ENCODE peak calls at places on chromosomes 3 and 15, in four cellular contexts. One of them, this sample, is unnamed.
A peak's percentile ranks its signal among the peaks of the same experiment; 100 is the strongest.

GRCh38 chr3:184687363-184688049 is 24.4 kb downstream of the MAGEF1 start:
- DNase-seq in heart left ventricle: peak; percentile 63
- DNase-seq in endothelial cell of umbilical vein: no peak
- DNase-seq in Peyer's patch: peak; percentile 60
- DNase-seq in this sample: no peak

GRCh38 chr15:83092309-83092976 is 15.0 kb upstream of the TM6SF1 start:
- DNase-seq in heart left ventricle: peak; percentile 46
- DNase-seq in Peyer's patch: peak; percentile 70
- DNase-seq in endothelial cell of umbilical vein: peak; percentile 95
- DNase-seq in this sample: peak; percentile 43

GRCh38 chr15:62569460-62570404 is 404.6 kb upstream of the C2CD4B start:
- DNase-seq in heart left ventricle: peak; percentile 68
- DNase-seq in Peyer's patch: peak; percentile 79
- DNase-seq in endothelial cell of umbilical vein: no peak
- DNase-seq in this sample: no peak

GRCh38 chr15:90592144-90592887 is 62.6 kb downstream of the CRTC3 start:
- DNase-seq in endothelial cell of umbilical vein: no peak
- DNase-seq in Peyer's patch: no peak
- DNase-seq in heart left ventricle: no peak
- DNase-seq in this sample: no peak

GRCh38 chr15:22927761-22928160 is 52.4 kb downstream of the CYFIP1 start:
- DNase-seq in Peyer's patch: no peak
- DNase-seq in endothelial cell of umbilical vein: no peak
- DNase-seq in heart left ventricle: no peak
- DNase-seq in this sample: no peak

GRCh38 chr3:10561942-10562565 is 56.7 kb upstream of the ATP2B2 start:
- DNase-seq in endothelial cell of umbilical vein: no peak
- DNase-seq in Peyer's patch: no peak
- DNase-seq in heart left ventricle: no peak
- DNase-seq in this sample: no peak

GRCh38 chr15:57866149-57866736 is 159.7 kb downstream of the POLR2M start:
- DNase-seq in endothelial cell of umbilical vein: peak; percentile 72
- DNase-seq in Peyer's patch: peak; percentile 81
- DNase-seq in heart left ventricle: peak; percentile 52
- DNase-seq in this sample: no peak

GRCh38 chr3:70980646-70981031 is 602.9 kb downstream of the FOXP1 start:
- DNase-seq in heart left ventricle: no peak
- DNase-seq in Peyer's patch: no peak
- DNase-seq in endothelial cell of umbilical vein: no peak
- DNase-seq in this sample: no peak

GRCh38 chr3:183958226-183958625 is 59.5 kb downstream of the ABCC5 start:
- DNase-seq in endothelial cell of umbilical vein: no peak
- DNase-seq in Peyer's patch: no peak
- DNase-seq in heart left ventricle: no peak
- DNase-seq in this sample: no peak

GRCh38 chr3:197023241-197023997 is 6.2 kb downstream of the MELTF start:
- DNase-seq in heart left ventricle: no peak
- DNase-seq in Peyer's patch: peak; percentile 64
- DNase-seq in endothelial cell of umbilical vein: no peak
- DNase-seq in this sample: peak; percentile 86

GRCh38 chr15:90099868-90100854 is 2.1 kb downstream of the IDH2 start:
- DNase-seq in Peyer's patch: peak; percentile 72
- DNase-seq in heart left ventricle: no peak
- DNase-seq in endothelial cell of umbilical vein: no peak
- DNase-seq in this sample: no peak

GRCh38 chr3:48952510-48953118 is 34.0 kb downstream of the ARIH2 start:
- DNase-seq in heart left ventricle: no peak
- DNase-seq in endothelial cell of umbilical vein: peak; percentile 52
- DNase-seq in Peyer's patch: peak; percentile 82
- DNase-seq in this sample: no peak

DNA sequence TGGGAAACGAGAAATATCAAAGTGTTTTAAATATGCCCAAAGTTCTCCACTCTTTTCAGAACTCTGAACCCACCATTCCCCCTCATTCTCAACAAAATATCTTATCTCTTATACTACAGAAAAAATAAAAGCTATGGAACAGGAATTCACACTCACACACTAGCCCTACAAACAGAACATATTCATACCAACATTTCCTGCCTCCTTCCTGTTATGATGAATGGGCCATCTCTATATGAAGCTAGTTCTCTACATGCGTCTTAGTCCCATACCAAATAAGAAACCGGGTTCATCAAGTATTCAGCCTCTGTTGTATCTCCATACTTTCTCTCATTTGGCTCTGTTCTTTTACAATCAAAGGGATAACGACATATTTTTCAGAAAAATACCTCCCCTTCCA is 72.6 kb downstream of the PLSCR2 start:
- DNase-seq in Peyer's patch: no peak
- DNase-seq in heart left ventricle: no peak
- DNase-seq in endothelial cell of umbilical vein: peak; percentile 77
- DNase-seq in this sample: no peak
- H3K36me3 ChIP-seq in Peyer's patch: no peaks in the 10 kb centered on the region
- H3K36me3 ChIP-seq in heart left ventricle: no peaks in the 10 kb centered on the region
- H3K36me3 ChIP-seq in endothelial cell of umbilical vein: no peaks in the 10 kb centered on the region
- H3K36me3 ChIP-seq in this sample: no peaks in the 10 kb centered on the region

GRCh38 chr15:80778621-80778963 is 578 bp upstream of the CEMIP start:
- DNase-seq in heart left ventricle: no peak
- DNase-seq in endothelial cell of umbilical vein: peak; percentile 12
- DNase-seq in Peyer's patch: no peak
- DNase-seq in this sample: no peak
- H3K4me3 ChIP-seq in heart left ventricle: peak overlapping the region; percentile 50
- H3K4me3 ChIP-seq in endothelial cell of umbilical vein: no peak overlapping the region
- H3K4me3 ChIP-seq in Peyer's patch: no peak overlapping the region
- H3K4me3 ChIP-seq in this sample: no peak overlapping the region

GRCh38 chr3:164393171-164393570 is 685.1 kb downstream of the SI start:
- DNase-seq in heart left ventricle: no peak
- DNase-seq in endothelial cell of umbilical vein: no peak
- DNase-seq in Peyer's patch: no peak
- DNase-seq in this sample: no peak
- TF ChIP-seq CTCF in heart left ventricle: no peak
- TF ChIP-seq CTCF in endothelial cell of umbilical vein: no peak
- TF ChIP-seq CTCF in Peyer's patch: no peak
- TF ChIP-seq CTCF in this sample: no peak

DNA sequence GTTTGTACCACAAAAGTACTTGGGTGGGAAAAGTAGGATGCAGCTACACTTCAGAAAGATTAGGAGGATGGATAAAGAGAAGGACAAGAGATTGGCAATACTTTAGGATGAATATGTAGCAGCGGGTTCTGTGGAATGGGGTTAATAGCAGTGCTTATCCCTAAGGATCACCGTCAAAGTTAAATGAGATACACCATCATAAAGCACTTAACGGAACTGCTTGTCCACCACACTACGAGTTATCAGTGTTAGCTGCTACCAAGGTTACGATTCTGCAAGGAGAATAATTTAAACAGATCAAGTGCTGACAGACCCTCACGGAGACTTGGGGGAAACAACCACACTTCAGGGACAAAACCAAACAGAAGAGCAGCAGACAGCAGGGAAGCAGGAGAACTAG is 963 bp downstream of the SHQ1 start:
- DNase-seq in Peyer's patch: no peak
- DNase-seq in endothelial cell of umbilical vein: no peak
- DNase-seq in heart left ventricle: no peak
- DNase-seq in this sample: no peak
- H3K36me3 ChIP-seq in Peyer's patch: no peaks in the 10 kb centered on the region
- H3K36me3 ChIP-seq in endothelial cell of umbilical vein: no peaks in the 10 kb centered on the region
- H3K36me3 ChIP-seq in heart left ventricle: no peaks in the 10 kb centered on the region
- H3K36me3 ChIP-seq in this sample: no peaks in the 10 kb centered on the region

GRCh38 chr3:66490984-66491383 is 9.8 kb downstream of the LRIG1 start:
- DNase-seq in endothelial cell of umbilical vein: no peak
- DNase-seq in heart left ventricle: no peak
- DNase-seq in Peyer's patch: no peak
- DNase-seq in this sample: no peak

GRCh38 chr3:66494964-66495581 is 5.7 kb downstream of the LRIG1 start:
- DNase-seq in heart left ventricle: no peak
- DNase-seq in Peyer's patch: no peak
- DNase-seq in endothelial cell of umbilical vein: no peak
- DNase-seq in this sample: no peak

GRCh38 chr3:66492672-66493071 is 8.2 kb downstream of the LRIG1 start:
- DNase-seq in heart left ventricle: no peak
- DNase-seq in endothelial cell of umbilical vein: peak; percentile 91
- DNase-seq in Peyer's patch: peak; percentile 80
- DNase-seq in this sample: no peak

GRCh38 chr3:66495633-66496032 is 5.2 kb downstream of the LRIG1 start:
- DNase-seq in heart left ventricle: peak; percentile 43
- DNase-seq in Peyer's patch: peak; percentile 52
- DNase-seq in endothelial cell of umbilical vein: no peak
- DNase-seq in this sample: no peak

DNA sequence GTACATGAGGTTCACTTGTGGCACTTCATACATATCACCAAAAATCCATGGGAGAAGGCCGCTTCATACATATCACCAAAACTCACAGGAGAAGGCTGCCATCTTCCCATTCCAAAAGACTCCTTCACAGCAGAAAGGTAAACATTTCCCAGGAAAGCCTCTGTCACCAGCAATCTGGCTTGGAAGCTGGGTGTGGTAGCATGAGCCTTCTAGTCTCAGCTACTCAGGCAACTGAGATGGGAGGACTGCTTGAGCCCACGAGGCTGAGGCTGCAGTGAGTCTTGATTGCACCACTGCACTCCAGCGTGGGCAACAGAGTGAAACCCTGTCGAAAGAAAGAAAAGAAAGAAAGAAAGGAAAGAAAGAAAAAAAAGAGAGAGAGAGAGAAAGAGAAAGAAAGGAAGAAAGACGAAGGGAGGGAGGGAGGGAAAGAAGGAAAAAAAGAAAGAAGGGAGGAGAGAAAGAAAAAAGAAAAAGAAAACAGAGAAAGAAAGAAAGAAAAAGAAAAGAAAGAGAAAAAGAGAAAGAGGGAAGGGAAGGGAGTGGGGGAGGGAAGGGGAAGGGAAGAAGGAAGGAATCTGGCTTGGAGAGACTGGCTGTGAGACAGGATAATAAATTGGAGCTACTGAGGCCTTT is 7.2 kb downstream of the LRIG1 start:
- DNase-seq in Peyer's patch: peak; percentile 52
- DNase-seq in heart left ventricle: no peak
- DNase-seq in endothelial cell of umbilical vein: no peak
- DNase-seq in this sample: no peak
- H3K4me3 ChIP-seq in Peyer's patch: no peak overlapping the region
- H3K4me3 ChIP-seq in heart left ventricle: no peak overlapping the region
- H3K4me3 ChIP-seq in endothelial cell of umbilical vein: no peak overlapping the region
- H3K4me3 ChIP-seq in this sample: no peak overlapping the region

GRCh38 chr15:88833688-88834087 is 30.5 kb downstream of the ACAN start:
- DNase-seq in heart left ventricle: no peak
- DNase-seq in Peyer's patch: no peak
- DNase-seq in endothelial cell of umbilical vein: no peak
- DNase-seq in this sample: no peak

GRCh38 chr15:88833196-88833595 is 30.0 kb downstream of the ACAN start:
- DNase-seq in heart left ventricle: no peak
- DNase-seq in Peyer's patch: no peak
- DNase-seq in endothelial cell of umbilical vein: no peak
- DNase-seq in this sample: no peak

GRCh38 chr15:88835119-88835518 is 31.9 kb downstream of the ACAN start:
- DNase-seq in endothelial cell of umbilical vein: no peak
- DNase-seq in heart left ventricle: no peak
- DNase-seq in Peyer's patch: no peak
- DNase-seq in this sample: no peak

GRCh38 chr15:88835646-88836045 is 32.4 kb downstream of the ACAN start:
- DNase-seq in Peyer's patch: no peak
- DNase-seq in endothelial cell of umbilical vein: no peak
- DNase-seq in heart left ventricle: no peak
- DNase-seq in this sample: no peak

DNA sequence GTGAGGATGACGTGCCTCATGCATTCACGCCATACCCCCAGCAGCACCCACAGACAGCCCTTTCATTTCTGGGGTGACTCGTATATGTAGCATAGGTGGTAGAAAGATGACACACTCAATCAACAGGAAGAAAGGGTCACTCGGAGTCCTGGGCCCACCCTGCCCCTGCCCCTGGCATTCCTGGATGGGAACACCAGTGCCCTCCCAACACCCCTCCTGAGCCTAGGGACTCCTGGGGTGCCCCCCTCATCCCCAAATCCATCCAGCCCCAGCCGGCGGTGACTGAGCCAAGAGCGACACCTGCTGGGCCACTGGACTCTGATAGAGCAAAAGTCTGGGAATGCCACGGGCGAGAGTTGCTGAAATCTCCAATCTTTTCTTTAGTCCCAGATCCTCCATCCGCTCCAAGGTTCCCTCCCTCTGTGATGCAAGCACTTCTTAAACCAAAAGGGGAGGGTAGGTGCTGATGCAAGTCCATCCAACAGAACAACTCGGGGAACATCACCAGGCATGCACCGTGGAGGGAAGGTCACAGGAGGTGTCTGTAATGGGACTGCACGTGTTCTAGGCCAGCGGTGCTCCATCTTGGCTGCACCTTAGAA is 31.1 kb downstream of the ACAN start:
- DNase-seq in heart left ventricle: no peak
- DNase-seq in endothelial cell of umbilical vein: peak; percentile 20
- DNase-seq in Peyer's patch: peak; percentile 53
- DNase-seq in this sample: no peak
- TF ChIP-seq CTCF in heart left ventricle: peak; percentile 43
- TF ChIP-seq CTCF in endothelial cell of umbilical vein: peak; percentile 65
- TF ChIP-seq CTCF in Peyer's patch: peak; percentile 49
- TF ChIP-seq CTCF in this sample: peak; percentile 81

DNA sequence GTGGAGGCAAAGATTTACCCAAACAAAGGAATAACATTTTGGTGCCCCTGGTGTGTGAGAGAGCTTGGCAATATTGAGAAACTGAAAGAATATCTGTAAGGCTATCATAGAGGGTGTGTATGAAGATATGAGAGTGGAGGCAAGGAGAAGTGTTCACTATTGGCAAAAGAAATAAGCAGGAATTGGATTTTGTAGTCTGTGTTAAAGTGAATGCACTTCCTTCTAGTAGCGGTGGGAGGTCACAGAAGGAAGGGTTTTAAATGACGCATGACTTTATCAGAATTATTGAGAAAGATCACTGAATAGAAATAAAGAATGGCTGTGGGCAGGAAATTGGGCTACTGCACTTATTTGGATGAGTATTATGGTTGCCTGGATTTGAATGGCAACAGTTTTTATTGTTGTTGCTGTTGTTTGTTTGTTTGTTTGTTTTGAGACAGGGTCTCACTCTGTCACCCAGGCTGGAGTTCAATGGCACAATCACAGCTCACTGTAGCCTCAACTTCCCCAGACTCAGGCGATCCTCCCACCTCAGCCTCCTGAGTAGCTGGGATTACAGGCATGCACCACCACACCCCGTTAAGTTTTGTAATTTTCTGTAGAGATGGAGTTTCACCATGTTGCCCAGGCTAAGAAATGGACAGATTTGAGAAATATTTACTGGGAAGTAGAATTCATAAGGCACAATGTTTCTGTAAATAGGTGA is 16.3 kb downstream of the MME start:
- DNase-seq in heart left ventricle: no peak
- DNase-seq in endothelial cell of umbilical vein: no peak
- DNase-seq in Peyer's patch: no peak
- DNase-seq in this sample: no peak
- H3K36me3 ChIP-seq in heart left ventricle: no peaks in the 10 kb centered on the region
- H3K36me3 ChIP-seq in endothelial cell of umbilical vein: no peaks in the 10 kb centered on the region
- H3K36me3 ChIP-seq in Peyer's patch: no peaks in the 10 kb centered on the region
- H3K36me3 ChIP-seq in this sample: no peaks in the 10 kb centered on the region

GRCh38 chr3:46082849-46083248 is 55.6 kb upstream of the XCR1 start:
- DNase-seq in endothelial cell of umbilical vein: no peak
- DNase-seq in Peyer's patch: no peak
- DNase-seq in heart left ventricle: no peak
- DNase-seq in this sample: no peak
- H3K4me3 ChIP-seq in endothelial cell of umbilical vein: no peak overlapping the region
- H3K4me3 ChIP-seq in Peyer's patch: no peak overlapping the region
- H3K4me3 ChIP-seq in heart left ventricle: no peak overlapping the region
- H3K4me3 ChIP-seq in this sample: no peak overlapping the region